ENCODE peak calls at places on chromosome 12, in four cellular contexts. Q is lower leg skin, L is brain microvascular endothelial cell, N is endothelial cell of umbilical vein. D is an unnamed sample.

GRCh38 chr12:23662966-23663365 is 286.5 kb downstream of the SOX5 start:
- DNase-seq in Q (no peak), L (no peak), N (no peak), D (no peak)

GRCh38 chr12:109153711-109154434 is 37.5 kb downstream of the ACACB start:
- DNase-seq in N (peak; percentile 28), L (no peak), Q (peak; percentile 82), D (no peak)

GRCh38 chr12:109710279-109710746 is 3.3 kb upstream of the FAM222A start:
- DNase-seq in Q (no peak), L (no peak), N (no peak), D (no peak)

GRCh38 chr12:1630827-1631591 is 2.0 kb downstream of the WNT5B start:
- DNase-seq in L (peak; percentile 55), N (no peak), Q (no peak), D (no peak)

GRCh38 chr12:56128669-56129209 is 672 bp downstream of the ESYT1 start:
- DNase-seq in L (peak; percentile 20), Q (peak; percentile 92), N (peak; percentile 44), D (no peak)

GRCh38 chr12:24155042-24155441 is 205.6 kb upstream of the SOX5 start:
- DNase-seq in L (no peak), N (no peak), Q (no peak), D (no peak)

GRCh38 chr12:15789215-15790171 is at the start of gene EPS8:
- DNase-seq in N (peak; percentile 94), Q (peak; percentile 97), L (peak; percentile 85), D (peak; percentile 57)

GRCh38 chr12:127930122-127930521 is 336.8 kb upstream of the TMEM132C start:
- DNase-seq in Q (no peak), N (no peak), L (no peak), D (no peak)

GRCh38 chr12:47942327-47943230 is 20.8 kb upstream of the TMEM106C start:
- DNase-seq in N (no peak), L (no peak), Q (peak; percentile 62), D (no peak)

GRCh38 chr12:2221030-2221621 is 168.3 kb downstream of the CACNA1C start:
- DNase-seq in L (no peak), N (no peak), Q (no peak), D (no peak)

GRCh38 chr12:6135071-6135470 is 10.6 kb upstream of the VWF start:
- DNase-seq in L (no peak), Q (no peak), N (peak; percentile 77), D (no peak)

GRCh38 chr12:19830461-19830860 is 391.2 kb downstream of the AEBP2 start:
- DNase-seq in N (no peak), Q (no peak), L (no peak), D (no peak)

GRCh38 chr12:51482808-51483532 is 58.3 kb downstream of the SLC4A8 start:
- DNase-seq in Q (no peak), N (peak; percentile 39), L (no peak), D (no peak)

GRCh38 chr12:124917135-124917840 is 2.8 kb upstream of the UBC start:
- DNase-seq in Q (peak; percentile 99), L (peak; percentile 99), N (peak; percentile 100), D (peak; percentile 100)

GRCh38 chr12:84131076-84131475 is 781.5 kb downstream of the SLC6A15 start:
- DNase-seq in L (peak; percentile 51), N (no peak), Q (no peak), D (no peak)

GRCh38 chr12:42090899-42091298 is 53.8 kb downstream of the GXYLT1 start:
- DNase-seq in N (peak; percentile 80), L (peak; percentile 60), Q (no peak), D (no peak)

DNA sequence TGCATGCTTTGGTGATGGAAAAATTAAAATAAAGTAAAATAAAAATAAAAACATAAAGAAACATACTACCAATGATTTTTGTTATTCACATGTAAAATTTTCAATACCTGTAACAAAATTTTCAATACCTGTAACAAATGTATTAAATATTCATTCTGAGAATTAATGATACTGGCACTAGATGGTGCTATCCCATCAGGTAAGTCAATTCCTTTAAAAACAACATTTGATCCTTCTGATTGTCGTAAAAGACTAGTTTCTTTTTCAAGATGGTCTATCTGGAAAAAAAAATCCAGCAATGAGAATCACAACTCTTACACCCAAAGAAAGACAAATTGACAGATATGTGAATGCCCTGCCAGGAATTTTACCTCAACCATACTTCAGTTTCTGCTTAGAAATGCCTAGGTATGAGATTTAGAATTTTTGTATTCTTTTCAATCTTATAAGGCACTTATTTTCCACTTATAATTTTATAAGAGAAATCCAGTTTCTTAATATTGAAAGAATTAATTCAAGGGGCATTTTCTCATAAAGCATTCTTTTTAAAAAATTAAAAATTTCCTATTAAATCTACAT is 30.7 kb downstream of the CEP290 start:
- DNase-seq in L (no peak), N (peak; percentile 67), Q (no peak), D (peak; percentile 67)
- H3K4me3 ChIP-seq in L (no peak overlapping the region), N (no peak overlapping the region), Q (no peak overlapping the region), D (peak overlapping the region; percentile 31)

DNA sequence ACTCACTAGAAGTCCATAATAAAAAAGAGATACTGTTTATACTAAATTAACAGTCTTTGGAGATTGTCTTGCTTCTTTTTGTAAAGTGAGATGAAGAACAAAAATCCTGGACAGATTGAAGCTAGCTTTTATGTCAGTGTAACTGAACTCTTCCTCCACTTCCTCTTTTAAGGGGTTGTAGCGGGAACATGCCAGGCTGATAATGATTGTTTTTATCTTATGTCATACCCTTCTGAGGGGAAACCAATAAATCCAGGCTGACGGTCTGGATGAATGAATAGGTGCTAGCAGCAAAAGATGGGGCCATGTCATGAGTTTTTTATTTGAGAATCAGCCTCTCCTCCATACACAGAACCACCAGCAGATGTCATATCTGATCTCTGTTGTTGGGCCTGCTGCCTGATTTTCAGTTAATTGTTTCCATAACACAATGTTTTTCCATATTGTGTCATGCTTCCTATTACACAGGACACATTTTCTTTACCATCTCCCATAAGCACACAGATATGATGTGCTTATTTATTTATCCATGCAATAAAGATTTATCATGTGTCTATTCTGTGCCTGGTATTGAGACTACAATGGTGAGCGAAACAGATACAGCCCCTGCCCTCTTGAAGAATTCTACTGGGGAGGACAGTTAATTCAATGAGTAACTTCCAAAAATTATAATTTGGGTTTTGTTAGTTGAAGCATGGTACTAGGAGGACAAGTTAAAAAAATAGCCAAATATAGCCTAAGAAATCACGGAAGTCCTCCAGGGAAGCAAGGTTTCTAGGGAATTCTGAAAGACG is 33.5 kb upstream of the CRY1 start:
- DNase-seq in Q (no peak), L (peak; percentile 28), N (peak; percentile 55), D (peak; percentile 28)
- TF ChIP-seq CTCF in Q (no peak), L (peak; percentile 68), N (peak; percentile 19), D (peak; percentile 55)

GRCh38 chr12:64186789-64187188 is 35.3 kb downstream of the KICS2 start:
- DNase-seq in L (peak; percentile 78), Q (no peak), N (peak; percentile 10), D (no peak)
- H3K4me3 ChIP-seq in L (no peak overlapping the region), Q (no peak overlapping the region), N (no peak overlapping the region), D (no peak overlapping the region)

GRCh38 chr12:45416161-45416560 is 200.3 kb downstream of the ANO6 start:
- DNase-seq in L (no peak), N (no peak), Q (no peak), D (no peak)
- TF ChIP-seq CTCF in L (no peak), N (no peak), Q (no peak), D (no peak)

GRCh38 chr12:12035229-12035628 is 35.5 kb upstream of the BCL2L14 start:
- DNase-seq in N (no peak), Q (no peak), L (no peak), D (no peak)

GRCh38 chr12:12032260-12032761 is 38.4 kb upstream of the BCL2L14 start:
- DNase-seq in Q (no peak), L (no peak), N (no peak), D (no peak)

GRCh38 chr12:12034344-12034743 is 36.4 kb upstream of the BCL2L14 start:
- DNase-seq in N (no peak), Q (no peak), L (no peak), D (no peak)

GRCh38 chr12:12032771-12033588 is 37.8 kb upstream of the BCL2L14 start:
- DNase-seq in L (peak; percentile 78), N (peak; percentile 91), Q (peak; percentile 91), D (peak; percentile 89)

GRCh38 chr12:12033589-12034223 is 37.0 kb upstream of the BCL2L14 start:
- DNase-seq in Q (no peak), N (no peak), L (no peak), D (no peak)
- H3K4me3 ChIP-seq in Q (no peak overlapping the region), N (no peak overlapping the region), L (no peak overlapping the region), D (no peak overlapping the region)